ENCODE peak calls at places on chromosomes 16 and 17, in seven cellular contexts. C, W, H, V, O, L and J are unnamed samples.

GRCh38 chr17:12789976-12790805 is 893 bp downstream of the ARHGAP44 start:
- DNase-seq in C (no peak), W (peak; percentile 6), H (peak; percentile 71), V (no peak), O (peak; percentile 76), L (no peak), J (no peak)

GRCh38 chr16:49652441-49653175 is 203.3 kb downstream of the ZNF423 start:
- DNase-seq in C (no peak), W (no peak), H (no peak), V (peak; percentile 10), O (peak; percentile 22), L (no peak), J (peak; percentile 28)

GRCh38 chr17:62653002-62653830 is 25.7 kb downstream of the MRC2 start:
- DNase-seq in C (peak; percentile 31), W (peak; percentile 77), H (peak; percentile 95), V (peak; percentile 80), O (peak; percentile 99), L (no peak), J (peak; percentile 48)

GRCh38 chr17:75110307-75110937 is 653 bp downstream of the ARMC7 start:
- DNase-seq in C (no peak), W (no peak), H (peak; percentile 76), V (no peak), O (peak; percentile 50), L (no peak), J (no peak)

GRCh38 chr17:77423589-77424451 is 283.1 kb downstream of the SEC14L1 start:
- DNase-seq in C (peak; percentile 98), W (no peak), H (no peak), V (peak; percentile 95), O (no peak), L (no peak), J (no peak)

GRCh38 chr17:75672011-75672410 is 4.9 kb downstream of the SAP30BP start:
- DNase-seq in C (no peak), W (no peak), H (no peak), V (no peak), O (no peak), L (no peak), J (no peak)

GRCh38 chr16:14015017-14015416 is 56.1 kb upstream of the MRTFB start:
- DNase-seq in C (peak; percentile 30), W (no peak), H (no peak), V (peak; percentile 25), O (no peak), L (no peak), J (no peak)

GRCh38 chr17:53134546-53134945 is 688.2 kb upstream of the KIF2B start:
- DNase-seq in C (no peak), W (no peak), H (no peak), V (no peak), O (no peak), L (no peak), J (no peak)

GRCh38 chr17:20092973-20093626 is 83.9 kb downstream of the SPECC1 start:
- DNase-seq in C (no peak), W (no peak), H (no peak), V (no peak), O (peak; percentile 25), L (no peak), J (no peak)

GRCh38 chr17:8753136-8753975 is 5.0 kb downstream of the SPDYE4 start:
- DNase-seq in C (no peak), W (no peak), H (no peak), V (no peak), O (no peak), L (no peak), J (no peak)

GRCh38 chr17:304461-304860 is 48.1 kb downstream of the RPH3AL start:
- DNase-seq in C (no peak), W (peak; percentile 44), H (peak; percentile 59), V (peak; percentile 5), O (peak; percentile 70), L (no peak), J (no peak)

GRCh38 chr17:83149761-83150251 is 70.4 kb downstream of the METRNL start:
- DNase-seq in C (peak; percentile 40), W (no peak), H (peak; percentile 25), V (no peak), O (no peak), L (no peak), J (no peak)

GRCh38 chr17:50925296-50925891 is 59.2 kb upstream of the TOB1 start:
- DNase-seq in C (no peak), W (no peak), H (peak; percentile 80), V (no peak), O (no peak), L (no peak), J (no peak)

GRCh38 chr16:1449201-1449788 is 4.9 kb upstream of the CCDC154 start:
- DNase-seq in C (no peak), W (no peak), H (no peak), V (no peak), O (no peak), L (no peak), J (no peak)

GRCh38 chr17:44909681-44910144 is 5.6 kb downstream of the GFAP start:
- DNase-seq in C (peak; percentile 71), W (no peak), H (no peak), V (peak; percentile 68), O (no peak), L (no peak), J (no peak)

GRCh38 chr17:67413399-67413798 is 36.3 kb downstream of the PITPNC1 start:
- DNase-seq in C (no peak), W (no peak), H (no peak), V (no peak), O (no peak), L (no peak), J (no peak)

GRCh38 chr17:67414130-67414529 is 37.0 kb downstream of the PITPNC1 start:
- DNase-seq in C (no peak), W (no peak), H (no peak), V (no peak), O (no peak), L (no peak), J (no peak)

GRCh38 chr17:67417507-67417906 is 40.4 kb downstream of the PITPNC1 start:
- DNase-seq in C (no peak), W (no peak), H (no peak), V (no peak), O (no peak), L (no peak), J (no peak)

GRCh38 chr17:67414559-67414958 is 37.5 kb downstream of the PITPNC1 start:
- DNase-seq in C (no peak), W (no peak), H (no peak), V (no peak), O (no peak), L (no peak), J (no peak)

DNA sequence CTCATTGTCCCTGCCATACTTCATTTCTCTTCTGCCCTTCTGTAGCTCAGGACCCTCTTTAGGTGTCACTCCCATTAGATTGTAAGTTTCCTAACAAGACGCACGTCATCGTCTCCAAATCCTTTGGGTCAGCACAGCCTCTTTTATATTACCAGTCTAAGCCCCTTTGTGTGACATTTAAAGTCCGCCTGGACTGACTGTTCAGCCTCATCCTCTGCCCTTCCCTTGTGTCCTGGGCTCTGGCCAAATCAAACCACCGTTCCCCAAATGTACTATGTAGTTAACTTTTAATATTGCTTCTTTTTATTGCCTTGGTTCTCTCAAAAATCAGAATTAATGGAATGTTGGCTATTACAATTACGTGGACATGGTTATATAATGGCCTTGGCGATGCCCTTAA is 38.2 kb downstream of the PITPNC1 start:
- DNase-seq in C (no peak), W (no peak), H (no peak), V (no peak), O (no peak), L (no peak), J (no peak)
- H3K18ac ChIP-seq in C (no peak overlapping the region), W (no peak overlapping the region), H (no peak overlapping the region), V (no peak overlapping the region), O (no peak overlapping the region), L (no peak overlapping the region), J (no peak overlapping the region)

GRCh38 chr17:38861399-38861843 is 7.9 kb upstream of the RPL23 start:
- DNase-seq in C (no peak), W (no peak), H (peak; percentile 75), V (no peak), O (peak; percentile 78), L (no peak), J (no peak)
- H3K18ac ChIP-seq in C (no peak overlapping the region), W (no peak overlapping the region), H (no peak overlapping the region), V (no peak overlapping the region), O (no peak overlapping the region), L (no peak overlapping the region), J (no peak overlapping the region)

GRCh38 chr17:3593384-3593783 is 15.8 kb downstream of the TRPV1 start:
- DNase-seq in C (no peak), W (no peak), H (no peak), V (no peak), O (no peak), L (no peak), J (no peak)

GRCh38 chr17:3594976-3595375 is 14.2 kb downstream of the TRPV1 start:
- DNase-seq in C (no peak), W (no peak), H (no peak), V (no peak), O (no peak), L (no peak), J (no peak)

GRCh38 chr17:3596804-3597464 is 12.3 kb downstream of the TRPV1 start:
- DNase-seq in C (no peak), W (no peak), H (no peak), V (no peak), O (peak; percentile 4), L (no peak), J (no peak)

GRCh38 chr17:3592216-3592860 is 16.9 kb downstream of the TRPV1 start:
- DNase-seq in C (no peak), W (no peak), H (no peak), V (no peak), O (no peak), L (no peak), J (no peak)

GRCh38 chr17:3594056-3594810 is 15.0 kb downstream of the TRPV1 start:
- DNase-seq in C (peak; percentile 84), W (no peak), H (no peak), V (peak; percentile 13), O (peak; percentile 18), L (no peak), J (no peak)
- H3K18ac ChIP-seq in C (no peak overlapping the region), W (peak overlapping the region; percentile 36), H (no peak overlapping the region), V (no peak overlapping the region), O (no peak overlapping the region), L (no peak overlapping the region), J (no peak overlapping the region)

GRCh38 chr16:53948326-53948725 is 244.4 kb downstream of the FTO start:
- DNase-seq in C (no peak), W (no peak), H (no peak), V (no peak), O (no peak), L (no peak), J (no peak)
- H3K18ac ChIP-seq in C (no peak overlapping the region), W (no peak overlapping the region), H (no peak overlapping the region), V (no peak overlapping the region), O (no peak overlapping the region), L (no peak overlapping the region), J (no peak overlapping the region)

DNA sequence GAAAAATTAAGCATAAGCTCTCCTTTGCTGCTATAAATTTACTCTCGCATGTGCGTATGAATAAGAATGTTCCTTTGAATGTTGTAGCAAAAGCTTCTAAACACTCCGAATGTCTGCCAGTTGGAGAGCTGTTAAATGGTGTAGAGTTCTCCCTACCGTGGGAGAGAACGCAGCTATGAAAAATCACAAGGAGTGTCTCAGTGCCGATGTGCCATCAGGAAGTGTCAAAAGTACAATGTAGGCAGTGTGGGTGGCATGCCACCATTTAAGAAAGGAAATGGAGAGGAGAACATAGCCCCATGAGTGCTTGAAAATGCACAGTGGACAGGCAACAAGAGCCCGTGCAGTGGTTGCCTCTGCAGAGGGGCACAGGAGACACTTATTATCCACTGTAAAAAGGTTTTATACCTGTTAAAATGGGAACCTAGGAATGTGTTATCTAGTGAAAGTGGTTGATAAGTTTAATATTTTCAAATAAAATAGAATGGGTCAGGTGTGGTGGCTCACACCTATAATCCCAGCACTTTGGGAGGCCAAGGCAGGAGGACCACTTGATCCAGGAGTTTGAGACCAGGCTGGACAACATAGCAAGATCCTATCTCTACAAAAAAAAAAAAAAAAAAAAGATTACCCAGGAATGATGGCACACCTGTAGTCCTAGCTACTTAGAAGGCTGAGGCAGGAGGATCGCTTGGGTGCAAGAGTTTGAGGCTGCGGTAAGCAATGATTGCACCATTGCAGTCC is 143.9 kb downstream of the SOCS1 start:
- DNase-seq in C (no peak), W (no peak), H (no peak), V (no peak), O (no peak), L (no peak), J (no peak)
- H3K18ac ChIP-seq in C (no peak overlapping the region), W (no peak overlapping the region), H (no peak overlapping the region), V (no peak overlapping the region), O (no peak overlapping the region), L (no peak overlapping the region), J (no peak overlapping the region)